ENCODE peak calls at places on chromosome 20, in four cellular contexts. B, Q, T and V are unnamed samples.
A peak's percentile ranks its signal among the peaks of the same experiment; 100 is the strongest.

GRCh38 chr20:2527762-2528161 is 8.6 kb upstream of the TMC2 start:
- DNase-seq in B (no peak), Q (no peak), T (no peak), V (no peak)

GRCh38 chr20:32638848-32639247 is 34.9 kb downstream of the C20orf203 start:
- DNase-seq in Q (no peak), T (no peak), B (no peak), V (no peak)

GRCh38 chr20:23582293-23582692 is 14.0 kb upstream of the CST9L start:
- DNase-seq in Q (no peak), T (no peak), B (no peak), V (no peak)

GRCh38 chr20:13029687-13030510 is 21.1 kb downstream of the SPTLC3 start:
- DNase-seq in B (no peak), T (peak; percentile 44), Q (no peak), V (peak; percentile 91)

GRCh38 chr20:25676164-25676809 is 20.4 kb downstream of the ZNF337 start:
- DNase-seq in B (no peak), Q (no peak), T (no peak), V (no peak)

GRCh38 chr20:47705497-47705856 is 79.8 kb downstream of the SULF2 start:
- DNase-seq in Q (no peak), B (no peak), T (no peak), V (no peak)

GRCh38 chr20:62046431-62046830 is 19.2 kb downstream of the TAF4 start:
- DNase-seq in B (no peak), T (no peak), Q (no peak), V (no peak)

GRCh38 chr20:40578961-40579360 is 110.1 kb downstream of the MAFB start:
- DNase-seq in B (no peak), T (no peak), Q (no peak), V (no peak)

GRCh38 chr20:33685328-33686007 is 717 bp downstream of the E2F1 start:
- DNase-seq in T (no peak), Q (no peak), B (no peak), V (no peak)

GRCh38 chr20:19212524-19213502 is at the start of gene SLC24A3:
- DNase-seq in B (no peak), T (peak; percentile 73), Q (no peak), V (no peak)

GRCh38 chr20:30912006-30912660 is 345.3 kb upstream of the DEFB115 start:
- DNase-seq in Q (no peak), T (no peak), B (no peak), V (no peak)

GRCh38 chr20:23770384-23770783 is 19.6 kb upstream of the CST1 start:
- DNase-seq in B (no peak), T (no peak), Q (no peak), V (no peak)

GRCh38 chr20:51306521-51307358 is 235.8 kb downstream of the NFATC2 start:
- DNase-seq in T (peak; percentile 77), Q (peak; percentile 59), B (peak; percentile 19), V (no peak)

GRCh38 chr20:38337561-38338140 is 8.6 kb upstream of the LBP start:
- DNase-seq in Q (no peak), B (no peak), T (peak; percentile 38), V (no peak)

GRCh38 chr20:23666189-23666588 is 22.6 kb downstream of the CST4 start:
- DNase-seq in T (no peak), B (no peak), Q (no peak), V (no peak)

GRCh38 chr20:46789339-46789984 is 80.0 kb downstream of the SLC2A10 start:
- DNase-seq in T (no peak), Q (no peak), B (no peak), V (no peak)

GRCh38 chr20:4280731-4281130 is 265.4 kb upstream of the RNF24 start:
- DNase-seq in B (no peak), Q (no peak), T (no peak), V (no peak)

GRCh38 chr20:19885981-19886665 is 128.1 kb downstream of the RIN2 start:
- DNase-seq in Q (no peak), B (peak; percentile 37), T (peak; percentile 63), V (no peak)

GRCh38 chr20:49700411-49701185 is 13.1 kb downstream of the B4GALT5 start:
- DNase-seq in T (no peak), B (peak; percentile 67), Q (no peak), V (no peak)

GRCh38 chr20:10626896-10627295 is 46.9 kb downstream of the JAG1 start:
- DNase-seq in Q (no peak), T (no peak), B (peak; percentile 63), V (no peak)

GRCh38 chr20:52191132-52191435 is 495 bp downstream of the ZFP64 start:
- DNase-seq in T (no peak), Q (no peak), B (no peak), V (no peak)

GRCh38 chr20:19260412-19261090 is 48.1 kb downstream of the SLC24A3 start:
- DNase-seq in B (no peak), Q (no peak), T (no peak), V (no peak)

GRCh38 chr20:32336918-32337347 is 21.2 kb upstream of the ASXL1 start:
- DNase-seq in B (no peak), Q (no peak), T (no peak), V (no peak)

GRCh38 chr20:34069341-34070078 is 42.5 kb downstream of the EIF2S2 start:
- DNase-seq in Q (peak; percentile 39), B (peak; percentile 58), T (peak; percentile 76), V (peak; percentile 84)

GRCh38 chr20:15491564-15491963 is 1081.7 kb downstream of the KIF16B start:
- DNase-seq in B (no peak), T (no peak), Q (no peak), V (no peak)

GRCh38 chr20:63270606-63271325 is 1.8 kb upstream of the ARFGAP1 start:
- DNase-seq in B (no peak), T (no peak), Q (no peak), V (no peak)

GRCh38 chr20:12166053-12166717 is 248.5 kb downstream of the BTBD3 start:
- DNase-seq in T (peak; percentile 74), Q (no peak), B (no peak), V (no peak)

GRCh38 chr20:13220194-13220856 is 749 bp upstream of the ISM1 start:
- DNase-seq in T (peak; percentile 61), B (no peak), Q (peak; percentile 13), V (no peak)

GRCh38 chr20:5674176-5674660 is 76.0 kb upstream of the SHLD1 start:
- DNase-seq in T (no peak), Q (no peak), B (no peak), V (no peak)